ENCODE peak calls at places on chromosomes 4 and X, in eight cellular contexts. One of them, this sample, is unnamed.

GRCh38 chrX:86714441-86714840 is 566.2 kb downstream of the DACH2 start:
- DNase-seq in cardiac fibroblast: no peak
- DNase-seq in right atrium auricular region: no peak
- DNase-seq in mucosa of descending colon: no peak
- DNase-seq in esophagus muscularis mucosa: no peak
- DNase-seq in fibroblast of the aortic adventitia: no peak
- DNase-seq in endodermal cell: no peak
- DNase-seq in transverse colon: no peak
- DNase-seq in this sample: no peak

GRCh38 chr4:2402053-2402452 is 16.4 kb downstream of the ZFYVE28 start:
- DNase-seq in cardiac fibroblast: peak; percentile 52
- DNase-seq in right atrium auricular region: peak; percentile 68
- DNase-seq in mucosa of descending colon: peak; percentile 92
- DNase-seq in esophagus muscularis mucosa: peak; percentile 94
- DNase-seq in fibroblast of the aortic adventitia: peak; percentile 36
- DNase-seq in endodermal cell: peak; percentile 99
- DNase-seq in transverse colon: peak; percentile 88
- DNase-seq in this sample: peak; percentile 32

GRCh38 chr4:48047421-48047844 is 30.9 kb downstream of the NIPAL1 start:
- DNase-seq in cardiac fibroblast: no peak
- DNase-seq in right atrium auricular region: no peak
- DNase-seq in mucosa of descending colon: peak; percentile 61
- DNase-seq in esophagus muscularis mucosa: no peak
- DNase-seq in fibroblast of the aortic adventitia: peak; percentile 23
- DNase-seq in endodermal cell: no peak
- DNase-seq in transverse colon: peak; percentile 39
- DNase-seq in this sample: no peak

GRCh38 chrX:115584715-115585114 is 23.7 kb downstream of the PLS3 start:
- DNase-seq in cardiac fibroblast: peak; percentile 82
- DNase-seq in right atrium auricular region: no peak
- DNase-seq in mucosa of descending colon: no peak
- DNase-seq in esophagus muscularis mucosa: no peak
- DNase-seq in fibroblast of the aortic adventitia: peak; percentile 27
- DNase-seq in endodermal cell: no peak
- DNase-seq in transverse colon: no peak
- DNase-seq in this sample: peak; percentile 61

GRCh38 chrX:143429831-143430230 is 87.4 kb downstream of the SPANXN3 start:
- DNase-seq in cardiac fibroblast: no peak
- DNase-seq in right atrium auricular region: no peak
- DNase-seq in mucosa of descending colon: no peak
- DNase-seq in esophagus muscularis mucosa: no peak
- DNase-seq in fibroblast of the aortic adventitia: no peak
- DNase-seq in endodermal cell: no peak
- DNase-seq in transverse colon: no peak
- DNase-seq in this sample: no peak

GRCh38 chr4:174053895-174054294 is 229.6 kb downstream of the FBXO8 start:
- DNase-seq in cardiac fibroblast: no peak
- DNase-seq in right atrium auricular region: no peak
- DNase-seq in mucosa of descending colon: no peak
- DNase-seq in esophagus muscularis mucosa: no peak
- DNase-seq in fibroblast of the aortic adventitia: no peak
- DNase-seq in endodermal cell: no peak
- DNase-seq in transverse colon: no peak
- DNase-seq in this sample: no peak

GRCh38 chr4:126318376-126318775 is 1003.6 kb downstream of the FAT4 start:
- DNase-seq in cardiac fibroblast: no peak
- DNase-seq in right atrium auricular region: no peak
- DNase-seq in mucosa of descending colon: no peak
- DNase-seq in esophagus muscularis mucosa: no peak
- DNase-seq in fibroblast of the aortic adventitia: no peak
- DNase-seq in endodermal cell: no peak
- DNase-seq in transverse colon: no peak
- DNase-seq in this sample: no peak

GRCh38 chr4:159227984-159228383 is 125.1 kb downstream of the RAPGEF2 start:
- DNase-seq in cardiac fibroblast: peak; percentile 93
- DNase-seq in right atrium auricular region: peak; percentile 89
- DNase-seq in mucosa of descending colon: peak; percentile 68
- DNase-seq in esophagus muscularis mucosa: no peak
- DNase-seq in fibroblast of the aortic adventitia: peak; percentile 95
- DNase-seq in endodermal cell: peak; percentile 70
- DNase-seq in transverse colon: peak; percentile 63
- DNase-seq in this sample: peak; percentile 83

GRCh38 chr4:5940470-5941203 is 47.8 kb upstream of the CRMP1 start:
- DNase-seq in cardiac fibroblast: peak; percentile 12
- DNase-seq in right atrium auricular region: no peak
- DNase-seq in mucosa of descending colon: no peak
- DNase-seq in esophagus muscularis mucosa: no peak
- DNase-seq in fibroblast of the aortic adventitia: no peak
- DNase-seq in endodermal cell: peak; percentile 75
- DNase-seq in transverse colon: no peak
- DNase-seq in this sample: no peak

GRCh38 chr4:70608324-70608723 is 16.3 kb downstream of the AMBN start:
- DNase-seq in cardiac fibroblast: no peak
- DNase-seq in right atrium auricular region: no peak
- DNase-seq in mucosa of descending colon: no peak
- DNase-seq in esophagus muscularis mucosa: no peak
- DNase-seq in fibroblast of the aortic adventitia: no peak
- DNase-seq in endodermal cell: no peak
- DNase-seq in transverse colon: no peak
- DNase-seq in this sample: no peak

GRCh38 chrX:135985123-135985973 is at the start of gene SLC9A6:
- DNase-seq in cardiac fibroblast: peak; percentile 45
- DNase-seq in right atrium auricular region: no peak
- DNase-seq in mucosa of descending colon: peak; percentile 79
- DNase-seq in esophagus muscularis mucosa: peak; percentile 92
- DNase-seq in fibroblast of the aortic adventitia: peak; percentile 23
- DNase-seq in endodermal cell: peak; percentile 83
- DNase-seq in transverse colon: peak; percentile 81
- DNase-seq in this sample: peak; percentile 55

GRCh38 chr4:86522349-86522748 is 71.8 kb upstream of the PTPN13 start:
- DNase-seq in cardiac fibroblast: peak; percentile 30
- DNase-seq in right atrium auricular region: no peak
- DNase-seq in mucosa of descending colon: no peak
- DNase-seq in esophagus muscularis mucosa: no peak
- DNase-seq in fibroblast of the aortic adventitia: peak; percentile 39
- DNase-seq in endodermal cell: no peak
- DNase-seq in transverse colon: no peak
- DNase-seq in this sample: no peak

GRCh38 chrX:34218063-34218462 is 85.9 kb upstream of the FAM47A start:
- DNase-seq in cardiac fibroblast: peak; percentile 0
- DNase-seq in right atrium auricular region: no peak
- DNase-seq in mucosa of descending colon: no peak
- DNase-seq in esophagus muscularis mucosa: no peak
- DNase-seq in fibroblast of the aortic adventitia: no peak
- DNase-seq in endodermal cell: no peak
- DNase-seq in transverse colon: no peak
- DNase-seq in this sample: no peak

GRCh38 chr4:2258091-2259035 is 3.5 kb downstream of the MXD4 start:
- DNase-seq in cardiac fibroblast: no peak
- DNase-seq in right atrium auricular region: peak; percentile 56
- DNase-seq in mucosa of descending colon: peak; percentile 2
- DNase-seq in esophagus muscularis mucosa: peak; percentile 87
- DNase-seq in fibroblast of the aortic adventitia: no peak
- DNase-seq in endodermal cell: peak; percentile 39
- DNase-seq in transverse colon: peak; percentile 7
- DNase-seq in this sample: no peak

GRCh38 chr4:188417181-188417580 is 277.9 kb downstream of the TRIML1 start:
- DNase-seq in cardiac fibroblast: no peak
- DNase-seq in right atrium auricular region: no peak
- DNase-seq in mucosa of descending colon: no peak
- DNase-seq in esophagus muscularis mucosa: no peak
- DNase-seq in fibroblast of the aortic adventitia: no peak
- DNase-seq in endodermal cell: peak; percentile 64
- DNase-seq in transverse colon: no peak
- DNase-seq in this sample: no peak

GRCh38 chrX:121831601-121832000 is 784.2 kb downstream of the GLUD2 start:
- DNase-seq in cardiac fibroblast: peak; percentile 10
- DNase-seq in right atrium auricular region: no peak
- DNase-seq in mucosa of descending colon: no peak
- DNase-seq in esophagus muscularis mucosa: no peak
- DNase-seq in fibroblast of the aortic adventitia: no peak
- DNase-seq in endodermal cell: no peak
- DNase-seq in transverse colon: no peak
- DNase-seq in this sample: peak; percentile 3

GRCh38 chr4:94409375-94409679 is 42.4 kb upstream of the PDLIM5 start:
- DNase-seq in cardiac fibroblast: no peak
- DNase-seq in right atrium auricular region: no peak
- DNase-seq in mucosa of descending colon: no peak
- DNase-seq in esophagus muscularis mucosa: no peak
- DNase-seq in fibroblast of the aortic adventitia: no peak
- DNase-seq in endodermal cell: no peak
- DNase-seq in transverse colon: no peak
- DNase-seq in this sample: no peak

GRCh38 chr4:46389301-46389761 is 597 bp downstream of the GABRA2 start:
- DNase-seq in cardiac fibroblast: peak; percentile 8
- DNase-seq in right atrium auricular region: no peak
- DNase-seq in mucosa of descending colon: peak; percentile 76
- DNase-seq in esophagus muscularis mucosa: no peak
- DNase-seq in fibroblast of the aortic adventitia: no peak
- DNase-seq in endodermal cell: peak; percentile 73
- DNase-seq in transverse colon: peak; percentile 57
- DNase-seq in this sample: peak; percentile 25

GRCh38 chr4:148980782-148981181 is 538.6 kb upstream of the NR3C2 start:
- DNase-seq in cardiac fibroblast: no peak
- DNase-seq in right atrium auricular region: no peak
- DNase-seq in mucosa of descending colon: no peak
- DNase-seq in esophagus muscularis mucosa: no peak
- DNase-seq in fibroblast of the aortic adventitia: no peak
- DNase-seq in endodermal cell: no peak
- DNase-seq in transverse colon: no peak
- DNase-seq in this sample: no peak

GRCh38 chr4:155405059-155405458 is 28.3 kb upstream of the MAP9 start:
- DNase-seq in cardiac fibroblast: peak; percentile 64
- DNase-seq in right atrium auricular region: no peak
- DNase-seq in mucosa of descending colon: no peak
- DNase-seq in esophagus muscularis mucosa: no peak
- DNase-seq in fibroblast of the aortic adventitia: peak; percentile 40
- DNase-seq in endodermal cell: no peak
- DNase-seq in transverse colon: no peak
- DNase-seq in this sample: peak; percentile 14

GRCh38 chrX:3286196-3286920 is 60.1 kb downstream of the MXRA5 start:
- DNase-seq in cardiac fibroblast: peak; percentile 64
- DNase-seq in right atrium auricular region: no peak
- DNase-seq in mucosa of descending colon: no peak
- DNase-seq in esophagus muscularis mucosa: no peak
- DNase-seq in fibroblast of the aortic adventitia: peak; percentile 79
- DNase-seq in endodermal cell: no peak
- DNase-seq in transverse colon: no peak
- DNase-seq in this sample: peak; percentile 96
- H3K4me3 ChIP-seq in cardiac fibroblast: no peak overlapping the region
- H3K4me3 ChIP-seq in right atrium auricular region: no peak overlapping the region
- H3K4me3 ChIP-seq in mucosa of descending colon: no peak overlapping the region
- H3K4me3 ChIP-seq in esophagus muscularis mucosa: no peak overlapping the region
- H3K4me3 ChIP-seq in fibroblast of the aortic adventitia: no peak overlapping the region
- H3K4me3 ChIP-seq in endodermal cell: no peak overlapping the region
- H3K4me3 ChIP-seq in transverse colon: no peak overlapping the region
- H3K4me3 ChIP-seq in this sample: peak overlapping the region; percentile 6

DNA sequence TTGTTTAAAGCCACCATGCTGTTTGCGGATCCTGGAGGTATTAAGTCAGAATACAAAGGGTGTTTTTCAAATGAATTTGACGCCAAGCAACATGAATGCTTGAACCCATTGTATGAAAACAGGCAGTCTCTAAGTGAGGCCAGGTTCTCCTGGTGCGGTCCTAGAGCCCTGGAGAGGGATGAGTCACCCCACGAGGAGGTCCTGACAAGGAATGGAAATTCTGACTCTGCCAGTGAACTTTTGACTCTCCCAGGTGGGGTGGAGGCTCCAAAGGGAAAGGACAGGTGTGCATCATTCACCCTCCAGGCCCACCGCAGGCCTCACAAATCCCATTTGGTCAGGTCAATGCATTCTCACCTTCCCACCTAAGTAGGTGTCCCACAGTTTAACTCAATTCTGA is 1.5 kb downstream of the TRIM2 start:
- DNase-seq in cardiac fibroblast: peak; percentile 38
- DNase-seq in right atrium auricular region: no peak
- DNase-seq in mucosa of descending colon: peak; percentile 74
- DNase-seq in esophagus muscularis mucosa: no peak
- DNase-seq in fibroblast of the aortic adventitia: no peak
- DNase-seq in endodermal cell: peak; percentile 90
- DNase-seq in transverse colon: peak; percentile 80
- DNase-seq in this sample: peak; percentile 37
- H3K4me3 ChIP-seq in cardiac fibroblast: no peak overlapping the region
- H3K4me3 ChIP-seq in right atrium auricular region: no peak overlapping the region
- H3K4me3 ChIP-seq in mucosa of descending colon: no peak overlapping the region
- H3K4me3 ChIP-seq in esophagus muscularis mucosa: no peak overlapping the region
- H3K4me3 ChIP-seq in fibroblast of the aortic adventitia: no peak overlapping the region
- H3K4me3 ChIP-seq in endodermal cell: peak overlapping the region; percentile 87
- H3K4me3 ChIP-seq in transverse colon: peak overlapping the region; percentile 49
- H3K4me3 ChIP-seq in this sample: no peak overlapping the region

GRCh38 chr4:168409089-168409801 is 71.0 kb downstream of the DDX60L start:
- DNase-seq in cardiac fibroblast: peak; percentile 58
- DNase-seq in right atrium auricular region: no peak
- DNase-seq in mucosa of descending colon: no peak
- DNase-seq in esophagus muscularis mucosa: no peak
- DNase-seq in fibroblast of the aortic adventitia: peak; percentile 19
- DNase-seq in endodermal cell: no peak
- DNase-seq in transverse colon: no peak
- DNase-seq in this sample: peak; percentile 65
- H3K4me3 ChIP-seq in cardiac fibroblast: no peak overlapping the region
- H3K4me3 ChIP-seq in right atrium auricular region: no peak overlapping the region
- H3K4me3 ChIP-seq in mucosa of descending colon: no peak overlapping the region
- H3K4me3 ChIP-seq in esophagus muscularis mucosa: peak overlapping the region; percentile 18
- H3K4me3 ChIP-seq in fibroblast of the aortic adventitia: no peak overlapping the region
- H3K4me3 ChIP-seq in endodermal cell: no peak overlapping the region
- H3K4me3 ChIP-seq in transverse colon: no peak overlapping the region
- H3K4me3 ChIP-seq in this sample: no peak overlapping the region

DNA sequence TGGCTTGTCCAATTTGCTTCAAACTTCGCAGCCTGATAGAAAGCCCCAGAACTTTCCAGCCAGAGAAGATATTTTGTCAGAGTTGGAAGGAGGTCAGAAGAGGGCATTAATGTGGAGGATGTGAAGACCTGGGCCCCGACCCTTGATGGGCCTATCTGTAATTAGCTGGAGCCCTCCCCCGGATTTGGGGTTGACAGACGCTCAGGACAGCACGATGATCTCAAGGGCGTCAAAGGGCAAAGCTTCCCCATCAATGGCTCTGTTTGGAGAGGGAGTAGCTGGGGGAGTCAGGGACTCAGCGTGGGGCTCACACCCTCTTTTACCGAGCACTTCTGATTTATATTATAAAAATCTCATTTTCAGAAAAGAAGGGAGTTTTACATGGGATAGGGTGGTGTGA is 59.0 kb upstream of the PPP2R3B start:
- DNase-seq in cardiac fibroblast: no peak
- DNase-seq in right atrium auricular region: no peak
- DNase-seq in mucosa of descending colon: no peak
- DNase-seq in esophagus muscularis mucosa: no peak
- DNase-seq in fibroblast of the aortic adventitia: no peak
- DNase-seq in endodermal cell: no peak
- DNase-seq in transverse colon: no peak
- DNase-seq in this sample: no peak
- H3K4me3 ChIP-seq in cardiac fibroblast: no peak overlapping the region
- H3K4me3 ChIP-seq in right atrium auricular region: no peak overlapping the region
- H3K4me3 ChIP-seq in mucosa of descending colon: no peak overlapping the region
- H3K4me3 ChIP-seq in esophagus muscularis mucosa: no peak overlapping the region
- H3K4me3 ChIP-seq in fibroblast of the aortic adventitia: no peak overlapping the region
- H3K4me3 ChIP-seq in endodermal cell: no peak overlapping the region
- H3K4me3 ChIP-seq in transverse colon: no peak overlapping the region
- H3K4me3 ChIP-seq in this sample: no peak overlapping the region